ENCODE peak calls at places on chromosomes 2 and 18, in six cellular contexts. One of them, this sample, is unnamed.

GRCh38 chr2:105385703-105386540 is 12.9 kb downstream of the FHL2 start:
- DNase-seq in HCT116: no peak
- DNase-seq in HepG2: peak
- DNase-seq in SK-N-SH: no peak
- DNase-seq in H1: no peak
- DNase-seq in GM12878: no peak
- DNase-seq in this sample: no peak

GRCh38 chr2:176553685-176554106 is 284.5 kb downstream of the MTX2 start:
- DNase-seq in HCT116: peak
- DNase-seq in HepG2: no peak
- DNase-seq in SK-N-SH: peak
- DNase-seq in H1: no peak
- DNase-seq in GM12878: no peak
- DNase-seq in this sample: peak

GRCh38 chr2:205785507-205786222 is 103.4 kb downstream of the NRP2 start:
- DNase-seq in HCT116: no peak
- DNase-seq in HepG2: no peak
- DNase-seq in SK-N-SH: no peak
- DNase-seq in H1: no peak
- DNase-seq in GM12878: no peak
- DNase-seq in this sample: no peak

GRCh38 chr18:23479829-23480505 is 23.3 kb upstream of the RMC1 start:
- DNase-seq in HCT116: no peak
- DNase-seq in HepG2: no peak
- DNase-seq in SK-N-SH: no peak
- DNase-seq in H1: no peak
- DNase-seq in GM12878: no peak
- DNase-seq in this sample: no peak

GRCh38 chr2:112493858-112494648 is 12.1 kb downstream of the TTL start:
- DNase-seq in HCT116: no peak
- DNase-seq in HepG2: peak
- DNase-seq in SK-N-SH: no peak
- DNase-seq in H1: no peak
- DNase-seq in GM12878: no peak
- DNase-seq in this sample: no peak

GRCh38 chr2:59684771-59685166 is 868.7 kb downstream of the BCL11A start:
- DNase-seq in HCT116: no peak
- DNase-seq in HepG2: no peak
- DNase-seq in SK-N-SH: no peak
- DNase-seq in H1: no peak
- DNase-seq in GM12878: no peak
- DNase-seq in this sample: no peak

GRCh38 chr2:28563869-28564268 is 68.0 kb downstream of the PLB1 start:
- DNase-seq in HCT116: no peak
- DNase-seq in HepG2: no peak
- DNase-seq in SK-N-SH: no peak
- DNase-seq in H1: no peak
- DNase-seq in GM12878: no peak
- DNase-seq in this sample: no peak

GRCh38 chr18:44848931-44849330 is 168.2 kb downstream of the SETBP1 start:
- DNase-seq in HCT116: no peak
- DNase-seq in HepG2: no peak
- DNase-seq in SK-N-SH: peak
- DNase-seq in H1: no peak
- DNase-seq in GM12878: no peak
- DNase-seq in this sample: no peak

GRCh38 chr2:141611981-141612380 is 518.8 kb downstream of the LRP1B start:
- DNase-seq in HCT116: no peak
- DNase-seq in HepG2: no peak
- DNase-seq in SK-N-SH: no peak
- DNase-seq in H1: no peak
- DNase-seq in GM12878: no peak
- DNase-seq in this sample: no peak

GRCh38 chr2:54555318-54555837 is 99.3 kb downstream of the SPTBN1 start:
- DNase-seq in HCT116: no peak
- DNase-seq in HepG2: peak
- DNase-seq in SK-N-SH: no peak
- DNase-seq in H1: no peak
- DNase-seq in GM12878: no peak
- DNase-seq in this sample: no peak

GRCh38 chr2:228689049-228689448 is 507.6 kb upstream of the SPHKAP start:
- DNase-seq in HCT116: no peak
- DNase-seq in HepG2: no peak
- DNase-seq in SK-N-SH: peak
- DNase-seq in H1: peak
- DNase-seq in GM12878: no peak
- DNase-seq in this sample: no peak

GRCh38 chr2:34147780-34148179 is 548.7 kb upstream of the FAM98A start:
- DNase-seq in HCT116: no peak
- DNase-seq in HepG2: no peak
- DNase-seq in SK-N-SH: no peak
- DNase-seq in H1: no peak
- DNase-seq in GM12878: no peak
- DNase-seq in this sample: no peak

GRCh38 chr2:126940331-126940730 is 41.6 kb downstream of the TEX51 start:
- DNase-seq in HCT116: no peak
- DNase-seq in HepG2: no peak
- DNase-seq in SK-N-SH: no peak
- DNase-seq in H1: no peak
- DNase-seq in GM12878: no peak
- DNase-seq in this sample: no peak

GRCh38 chr18:64693756-64694155 is 544.9 kb upstream of the LINC00305 start:
- DNase-seq in HCT116: no peak
- DNase-seq in HepG2: no peak
- DNase-seq in SK-N-SH: no peak
- DNase-seq in H1: no peak
- DNase-seq in GM12878: no peak
- DNase-seq in this sample: no peak

GRCh38 chr2:203418271-203418670 is 90.1 kb downstream of the ABI2 start:
- DNase-seq in HCT116: no peak
- DNase-seq in HepG2: no peak
- DNase-seq in SK-N-SH: no peak
- DNase-seq in H1: no peak
- DNase-seq in GM12878: no peak
- DNase-seq in this sample: no peak

GRCh38 chr2:73085691-73086090 is 14.2 kb upstream of the SFXN5 start:
- DNase-seq in HCT116: no peak
- DNase-seq in HepG2: peak
- DNase-seq in SK-N-SH: peak
- DNase-seq in H1: peak
- DNase-seq in GM12878: no peak
- DNase-seq in this sample: peak

GRCh38 chr2:229050063-229050635 is 220.9 kb downstream of the PID1 start:
- DNase-seq in HCT116: no peak
- DNase-seq in HepG2: no peak
- DNase-seq in SK-N-SH: peak
- DNase-seq in H1: no peak
- DNase-seq in GM12878: no peak
- DNase-seq in this sample: no peak

GRCh38 chr2:73114273-73114867 is 1.6 kb upstream of the RAB11FIP5 start:
- DNase-seq in HCT116: no peak
- DNase-seq in HepG2: no peak
- DNase-seq in SK-N-SH: no peak
- DNase-seq in H1: no peak
- DNase-seq in GM12878: no peak
- DNase-seq in this sample: no peak

GRCh38 chr18:44601447-44601846 is 79.2 kb upstream of the SETBP1 start:
- DNase-seq in HCT116: no peak
- DNase-seq in HepG2: no peak
- DNase-seq in SK-N-SH: no peak
- DNase-seq in H1: no peak
- DNase-seq in GM12878: no peak
- DNase-seq in this sample: peak

GRCh38 chr2:72755647-72756423 is 70.0 kb downstream of the EXOC6B start:
- DNase-seq in HCT116: no peak
- DNase-seq in HepG2: peak
- DNase-seq in SK-N-SH: no peak
- DNase-seq in H1: no peak
- DNase-seq in GM12878: no peak
- DNase-seq in this sample: no peak

GRCh38 chr2:97748397-97748796 is 35.0 kb downstream of the ZAP70 start:
- DNase-seq in HCT116: no peak
- DNase-seq in HepG2: peak
- DNase-seq in SK-N-SH: peak
- DNase-seq in H1: peak
- DNase-seq in GM12878: no peak
- DNase-seq in this sample: no peak

GRCh38 chr2:36387258-36387916 is 31.8 kb downstream of the CRIM1 start:
- DNase-seq in HCT116: no peak
- DNase-seq in HepG2: no peak
- DNase-seq in SK-N-SH: no peak
- DNase-seq in H1: no peak
- DNase-seq in GM12878: no peak
- DNase-seq in this sample: no peak

GRCh38 chr2:10741139-10741538 is 19.7 kb downstream of the ATP6V1C2 start:
- DNase-seq in HCT116: no peak
- DNase-seq in HepG2: no peak
- DNase-seq in SK-N-SH: no peak
- DNase-seq in H1: no peak
- DNase-seq in GM12878: no peak
- DNase-seq in this sample: peak

GRCh38 chr2:15708161-15708560 is 116.5 kb downstream of the DDX1 start:
- DNase-seq in HCT116: no peak
- DNase-seq in HepG2: no peak
- DNase-seq in SK-N-SH: no peak
- DNase-seq in H1: no peak
- DNase-seq in GM12878: no peak
- DNase-seq in this sample: no peak

GRCh38 chr2:232713505-232713904 is 16.4 kb downstream of the GIGYF2 start:
- DNase-seq in HCT116: no peak
- DNase-seq in HepG2: no peak
- DNase-seq in SK-N-SH: no peak
- DNase-seq in H1: no peak
- DNase-seq in GM12878: no peak
- DNase-seq in this sample: no peak

DNA sequence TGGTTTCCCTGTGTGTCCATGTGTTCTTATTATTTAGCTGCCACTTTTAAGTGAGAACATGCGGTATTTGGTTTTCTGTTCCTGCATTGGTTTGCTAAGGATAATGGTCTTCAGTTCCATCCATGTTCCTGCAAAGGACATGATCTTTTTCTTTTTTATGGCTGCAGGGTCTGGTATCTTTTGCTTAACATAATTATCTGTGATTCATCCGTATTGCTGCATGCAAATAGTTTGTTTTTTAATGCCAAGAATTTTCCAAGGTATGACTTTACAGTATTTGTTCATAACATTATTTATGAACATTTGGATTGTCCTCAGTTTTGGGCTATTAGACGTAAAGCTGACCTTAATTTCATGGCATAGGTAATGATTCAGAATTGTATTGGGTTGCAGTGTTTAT is 17.8 kb downstream of the GIGYF2 start:
- DNase-seq in HCT116: no peak
- DNase-seq in HepG2: no peak
- DNase-seq in SK-N-SH: no peak
- DNase-seq in H1: no peak
- DNase-seq in GM12878: no peak
- DNase-seq in this sample: no peak
- TF ChIP-seq JUND in HCT116: no peak
- TF ChIP-seq JUND in HepG2: no peak
- TF ChIP-seq JUND in SK-N-SH: no peak
- TF ChIP-seq JUND in H1: no peak
- TF ChIP-seq JUND in GM12878: no peak
- TF ChIP-seq JUND in this sample: no peak

GRCh38 chr2:174662459-174662858 is 64.9 kb upstream of the WIPF1 start:
- DNase-seq in HCT116: no peak
- DNase-seq in HepG2: no peak
- DNase-seq in SK-N-SH: no peak
- DNase-seq in H1: no peak
- DNase-seq in GM12878: no peak
- DNase-seq in this sample: no peak
- TF ChIP-seq JUND in HCT116: no peak
- TF ChIP-seq JUND in HepG2: no peak
- TF ChIP-seq JUND in SK-N-SH: peak
- TF ChIP-seq JUND in H1: no peak
- TF ChIP-seq JUND in GM12878: no peak
- TF ChIP-seq JUND in this sample: no peak

DNA sequence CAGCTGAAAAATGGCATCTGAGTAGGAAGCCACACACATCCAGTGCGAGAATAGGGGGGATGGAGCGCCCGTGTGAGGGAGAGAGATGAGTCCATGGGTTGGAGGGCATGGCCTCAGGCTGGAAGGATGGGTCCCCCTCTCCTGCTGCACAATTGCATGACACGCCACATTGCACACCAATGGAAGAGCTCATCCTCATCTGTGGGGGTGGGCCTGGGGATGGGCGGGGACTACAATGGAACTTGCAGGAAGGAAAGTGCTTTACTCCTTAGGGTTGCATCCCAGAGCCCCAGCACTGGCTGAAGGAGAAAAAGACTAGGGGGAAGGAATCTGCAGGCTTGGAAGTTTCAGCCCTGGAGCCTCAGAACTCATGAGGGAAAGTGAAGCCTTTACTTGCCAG is 46.4 kb upstream of the CXCR4 start:
- DNase-seq in HCT116: no peak
- DNase-seq in HepG2: no peak
- DNase-seq in SK-N-SH: no peak
- DNase-seq in H1: no peak
- DNase-seq in GM12878: no peak
- DNase-seq in this sample: no peak
- TF ChIP-seq JUND in HCT116: no peak
- TF ChIP-seq JUND in HepG2: no peak
- TF ChIP-seq JUND in SK-N-SH: no peak
- TF ChIP-seq JUND in H1: no peak
- TF ChIP-seq JUND in GM12878: no peak
- TF ChIP-seq JUND in this sample: no peak

GRCh38 chr2:44167908-44168683 is 579 bp upstream of the PPM1B start:
- DNase-seq in HCT116: peak
- DNase-seq in HepG2: peak
- DNase-seq in SK-N-SH: peak
- DNase-seq in H1: peak
- DNase-seq in GM12878: peak
- DNase-seq in this sample: peak

GRCh38 chr2:44166096-44166495 is 2.6 kb upstream of the PPM1B start:
- DNase-seq in HCT116: no peak
- DNase-seq in HepG2: no peak
- DNase-seq in SK-N-SH: peak
- DNase-seq in H1: peak
- DNase-seq in GM12878: no peak
- DNase-seq in this sample: no peak

GRCh38 chr2:44164617-44165016 is 4.1 kb upstream of the PPM1B start:
- DNase-seq in HCT116: no peak
- DNase-seq in HepG2: no peak
- DNase-seq in SK-N-SH: no peak
- DNase-seq in H1: no peak
- DNase-seq in GM12878: no peak
- DNase-seq in this sample: no peak

GRCh38 chr2:44167311-44167907 is 1.3 kb upstream of the PPM1B start:
- DNase-seq in HCT116: no peak
- DNase-seq in HepG2: no peak
- DNase-seq in SK-N-SH: peak
- DNase-seq in H1: no peak
- DNase-seq in GM12878: no peak
- DNase-seq in this sample: no peak

DNA sequence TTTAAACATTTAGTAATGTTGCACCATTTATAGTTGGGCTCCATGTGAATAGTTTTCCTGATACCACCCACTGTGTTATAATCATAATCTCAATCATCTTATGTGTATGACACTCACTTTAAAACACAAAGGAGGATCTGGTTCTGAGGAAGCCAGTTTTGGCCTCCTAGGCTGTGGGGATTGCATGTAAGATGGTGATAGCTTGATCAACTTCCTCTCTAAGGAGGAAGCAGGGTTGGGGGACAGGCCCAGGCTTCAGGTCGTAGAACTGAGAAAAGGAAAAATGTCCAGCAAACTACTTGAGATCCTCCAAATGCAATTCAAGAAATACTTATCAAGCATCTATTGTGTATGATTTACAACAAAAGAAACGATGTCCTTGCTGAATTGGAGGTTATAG is 4.9 kb upstream of the PPM1B start:
- DNase-seq in HCT116: no peak
- DNase-seq in HepG2: no peak
- DNase-seq in SK-N-SH: no peak
- DNase-seq in H1: no peak
- DNase-seq in GM12878: no peak
- DNase-seq in this sample: no peak
- TF ChIP-seq JUND in HCT116: no peak
- TF ChIP-seq JUND in HepG2: no peak
- TF ChIP-seq JUND in SK-N-SH: no peak
- TF ChIP-seq JUND in H1: no peak
- TF ChIP-seq JUND in GM12878: no peak
- TF ChIP-seq JUND in this sample: no peak